ENCODE peak calls at places on chromosomes 4 and X, in nine cellular contexts. V is renal cortical epithelial cell; G is NAMALWA; C is naive thymus-derived CD4-positive, alpha-beta T cell; M is AG09309; O is GM10248; S is activated CD4-positive, CD25-positive, alpha-beta regulatory T cell; W is RCC 7860; T is glutamatergic neuron. F is an unnamed sample.

GRCh38 chrX:40734956-40735317 is 405 bp downstream of the MED14 start:
- DNase-seq in V (peak), C (no peak), S (no peak), G (peak), W (no peak), O (peak), T (no peak), M (no peak), F (no peak)

GRCh38 chr4:15751155-15751554 is 27.0 kb upstream of the CD38 start:
- DNase-seq in S (no peak), T (no peak), C (no peak), G (no peak), V (no peak), W (no peak), M (no peak), O (no peak), F (no peak)

GRCh38 chr4:47374477-47374876 is 89.0 kb downstream of the COMMD8 start:
- DNase-seq in W (no peak), V (peak), O (no peak), S (no peak), G (no peak), C (no peak), T (no peak), M (peak), F (no peak)

GRCh38 chr4:145553375-145553774 is 65.8 kb upstream of the MMAA start:
- DNase-seq in M (no peak), W (no peak), V (no peak), S (no peak), O (no peak), T (no peak), G (no peak), C (no peak), F (no peak)

GRCh38 chr4:94011190-94011589 is 182.6 kb downstream of the ATOH1 start:
- DNase-seq in T (no peak), M (no peak), G (no peak), W (no peak), C (no peak), S (no peak), O (no peak), V (no peak), F (no peak)

GRCh38 chrX:41692162-41692749 is 3.5 kb downstream of the GPR34 start:
- DNase-seq in V (no peak), G (no peak), O (no peak), W (no peak), M (peak), S (no peak), C (no peak), T (no peak), F (peak)

GRCh38 chr4:154467886-154468285 is 23.7 kb downstream of the DCHS2 start:
- DNase-seq in V (no peak), O (no peak), G (no peak), T (no peak), M (no peak), C (no peak), W (no peak), S (no peak), F (no peak)

GRCh38 chr4:48331577-48332340 is 9.6 kb upstream of the SLAIN2 start:
- DNase-seq in S (no peak), G (no peak), V (peak), M (no peak), C (no peak), T (no peak), O (no peak), W (peak), F (peak)

GRCh38 chr4:58564695-58565094 is 1454.5 kb upstream of the IGFBP7 start:
- DNase-seq in T (no peak), W (no peak), G (no peak), S (no peak), O (no peak), M (no peak), C (no peak), V (no peak), F (no peak)

GRCh38 chr4:73608677-73609594 is 11.3 kb downstream of the RASSF6 start:
- DNase-seq in O (no peak), C (no peak), T (no peak), W (no peak), M (peak), S (no peak), G (peak), V (peak), F (no peak)

GRCh38 chrX:20742106-20742505 is 475.4 kb upstream of the RPS6KA3 start:
- DNase-seq in T (no peak), O (no peak), V (peak), W (no peak), G (no peak), M (no peak), C (no peak), S (no peak), F (peak)

GRCh38 chrX:19849433-19850190 is 37.8 kb downstream of the SH3KBP1 start:
- DNase-seq in W (no peak), C (no peak), V (no peak), O (no peak), G (peak), S (no peak), T (no peak), M (no peak), F (no peak)

GRCh38 chr4:143488684-143489083 is 24.8 kb upstream of the SMARCA5 start:
- DNase-seq in G (no peak), V (peak), O (no peak), S (no peak), C (no peak), W (no peak), M (no peak), T (no peak), F (no peak)

GRCh38 chrX:28920554-28920953 is 333.3 kb downstream of the IL1RAPL1 start:
- DNase-seq in O (no peak), V (peak), C (no peak), T (no peak), W (no peak), G (no peak), M (no peak), S (no peak), F (no peak)

GRCh38 chr4:73922766-73923630 is 53.8 kb downstream of the CXCL1 start:
- DNase-seq in G (peak), M (no peak), V (peak), W (peak), C (no peak), S (no peak), O (no peak), T (no peak), F (no peak)

GRCh38 chrX:134144231-134144630 is 92.8 kb upstream of the CCDC160 start:
- DNase-seq in T (no peak), O (peak), W (no peak), S (no peak), M (no peak), C (no peak), G (peak), V (no peak), F (peak)

GRCh38 chr4:104352211-104352610 is 142.5 kb downstream of the CXXC4 start:
- DNase-seq in T (no peak), M (no peak), S (no peak), W (no peak), C (no peak), G (peak), V (no peak), O (no peak), F (no peak)